ENCODE peak calls at places on chromosomes 12 and 14, in five cellular contexts. B is fibroblast of mammary gland, D is upper lobe of right lung, A is cardiac muscle cell, I is IMR-90. L is an unnamed sample.

GRCh38 chr14:99731536-99732435 is 47.7 kb downstream of the CYP46A1 start:
- DNase-seq in B (no peak), D (peak), A (no peak), I (no peak), L (no peak)

GRCh38 chr12:124228050-124228711 is 66.7 kb upstream of the RFLNA start:
- DNase-seq in D (no peak), B (peak), A (no peak), I (no peak), L (no peak)

GRCh38 chr12:122023339-122024131 is 1.9 kb downstream of the BCL7A start:
- DNase-seq in B (peak), A (peak), D (peak), I (peak), L (peak)

GRCh38 chr14:100982356-100982755 is 78.8 kb upstream of the RTL1 start:
- DNase-seq in B (no peak), A (no peak), D (no peak), I (no peak), L (no peak)

GRCh38 chr12:76346798-76347420 is 1.3 kb downstream of the BBS10 start:
- DNase-seq in I (peak), A (peak), B (peak), D (no peak), L (peak)

GRCh38 chr14:61471297-61471980 is 150.1 kb downstream of the PRKCH start:
- DNase-seq in A (peak), D (no peak), I (no peak), B (peak), L (no peak)

GRCh38 chr12:5096241-5096880 is 52.7 kb downstream of the KCNA5 start:
- DNase-seq in B (peak), D (no peak), I (peak), A (peak), L (no peak)

GRCh38 chr14:89813485-89814080 is 140.9 kb downstream of the EFCAB11 start:
- DNase-seq in B (peak), D (no peak), A (peak), I (peak), L (peak)

GRCh38 chr12:63020269-63020668 is 85.3 kb upstream of the PPM1H start:
- DNase-seq in B (no peak), I (no peak), A (no peak), D (no peak), L (no peak)

GRCh38 chr14:102375126-102375525 is 12.4 kb downstream of the TECPR2 start:
- DNase-seq in D (no peak), A (no peak), I (no peak), B (no peak), L (no peak)

GRCh38 chr12:100992194-100992593 is 197.6 kb downstream of the ANO4 start:
- DNase-seq in A (no peak), I (no peak), B (no peak), D (no peak), L (no peak)

DNA sequence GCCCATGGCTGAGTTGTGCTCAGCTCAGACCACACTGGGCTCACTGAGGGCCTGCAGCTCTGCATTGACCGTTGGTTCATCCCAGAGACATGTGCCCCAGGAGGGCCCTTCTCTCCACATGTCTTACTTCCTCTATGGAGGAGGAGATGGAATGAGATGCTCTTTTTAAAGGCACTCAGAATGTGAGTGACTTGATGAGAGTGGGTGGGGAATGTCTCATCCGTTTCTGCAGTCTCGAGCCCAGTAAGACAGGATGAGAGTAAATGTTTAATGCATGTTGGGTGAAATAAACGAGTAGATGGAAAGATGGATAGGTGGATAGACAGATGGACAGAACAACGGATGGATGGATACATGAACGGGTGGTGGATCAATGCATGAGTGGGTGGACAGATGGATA is 68.8 kb upstream of the NOS1 start:
- DNase-seq in B (no peak), A (no peak), I (no peak), D (no peak), L (no peak)
- H3K4me3 ChIP-seq in B (no peak), A (no peak), I (no peak), D (no peak), L (no peak)

GRCh38 chr14:96804821-96805374 is 7.7 kb downstream of the VRK1 start:
- DNase-seq in A (peak), B (peak), D (no peak), I (peak), L (no peak)
- TF ChIP-seq CTCF in A (no peak), B (no peak), D (no peak), I (no peak), L (no peak)

GRCh38 chr12:53750812-53751335 is 905 bp downstream of the CISTR start:
- DNase-seq in B (no peak), D (peak), I (peak), A (no peak), L (no peak)
- H3K4me3 ChIP-seq in B (peak), D (peak), I (peak), A (peak), L (no peak)

DNA sequence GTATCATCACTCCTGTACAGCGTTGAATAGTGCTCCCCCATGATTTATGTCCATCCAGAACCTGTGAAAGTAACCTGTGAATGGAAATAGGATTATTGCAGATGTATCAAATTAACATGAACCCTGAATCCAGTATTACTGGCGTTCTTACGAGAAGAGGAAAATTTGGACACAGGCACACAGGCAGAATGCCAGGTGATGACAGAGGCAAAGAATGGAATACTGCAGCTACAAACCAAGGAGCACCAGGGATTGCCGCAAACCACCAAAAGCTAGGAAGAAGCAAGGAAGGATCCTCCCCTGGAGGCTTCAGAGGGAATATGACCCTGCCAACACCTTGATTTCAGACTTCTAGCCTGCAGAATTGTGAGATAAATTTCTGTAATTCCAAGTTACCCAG is 113.5 kb upstream of the EGLN3 start:
- DNase-seq in A (peak), I (peak), B (peak), D (no peak), L (peak)
- TF ChIP-seq CTCF in A (no peak), I (no peak), B (peak), D (no peak), L (no peak)

GRCh38 chr12:51589060-51589459 is 2.0 kb upstream of the SCN8A start:
- DNase-seq in I (no peak), B (no peak), A (no peak), D (no peak), L (no peak)

GRCh38 chr12:51590347-51591019 is 550 bp upstream of the SCN8A start:
- DNase-seq in D (peak), B (peak), I (peak), A (peak), L (peak)

GRCh38 chr12:51591020-51591901 is at the start of gene SCN8A:
- DNase-seq in D (peak), A (peak), B (peak), I (peak), L (peak)

GRCh38 chr12:51592034-51592705 is 1.1 kb downstream of the SCN8A start:
- DNase-seq in D (no peak), A (no peak), B (peak), I (peak), L (no peak)

DNA sequence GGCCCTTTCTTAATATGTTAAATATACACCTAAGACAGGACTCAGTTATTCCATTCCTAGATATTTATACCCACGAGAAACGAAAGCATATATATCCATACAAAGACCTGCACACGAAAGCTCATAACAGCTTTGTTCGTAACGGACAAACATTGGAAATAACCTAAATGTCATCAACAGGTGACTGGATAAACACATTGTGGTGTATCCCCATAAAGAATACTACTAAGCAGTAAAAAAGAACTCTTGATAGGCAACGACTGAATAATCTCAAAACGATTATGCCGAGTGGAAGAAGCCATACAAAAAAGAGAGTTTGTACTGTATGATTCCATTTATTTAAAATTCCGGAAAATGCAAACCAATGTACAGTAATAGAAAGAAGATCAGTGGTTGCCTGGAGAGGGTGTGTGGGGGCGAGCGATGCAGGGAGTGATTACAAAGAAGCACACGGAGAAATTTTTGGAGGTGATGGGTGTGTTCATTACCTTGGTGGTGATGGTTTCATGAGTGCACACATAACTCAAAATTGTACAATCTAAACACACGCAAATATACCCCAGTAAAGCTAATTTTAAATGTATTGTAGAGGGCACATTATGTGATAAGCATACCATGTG is 1.4 kb upstream of the SCN8A start:
- DNase-seq in D (no peak), A (no peak), B (no peak), I (no peak), L (no peak)
- H3K4me3 ChIP-seq in D (no peak), A (no peak), B (no peak), I (no peak), L (no peak)